ENCODE peak calls at places on chromosomes 16 and 17, in eight cellular contexts. U is kidney tubule cell, F is KBM-7, C is neuronal stem cell, Q is stomach, G is K562, Y is LoVo, T is NCI-H2029 treated with DMSO at 0.1 percent for 48 hours. H is an unnamed sample.

GRCh38 chr16:28549301-28549899 is 4.3 kb upstream of the SGF29 start:
- DNase-seq in U (peak), F (peak), C (no peak), Q (no peak), G (no peak), Y (no peak), T (no peak), H (peak)

GRCh38 chr16:88856122-88856827 is 472 bp downstream of the GALNS start:
- DNase-seq in U (no peak), F (no peak), C (peak), Q (no peak), G (peak), Y (no peak), T (no peak), H (no peak)

GRCh38 chr16:56583351-56583910 is 5.9 kb upstream of the MT3 start:
- DNase-seq in U (no peak), F (no peak), C (no peak), Q (no peak), G (no peak), Y (no peak), T (no peak), H (no peak)

GRCh38 chr17:45441536-45442310 is 9.1 kb upstream of the ARHGAP27 start:
- DNase-seq in U (no peak), F (no peak), C (no peak), Q (no peak), G (no peak), Y (no peak), T (no peak), H (no peak)

GRCh38 chr17:74419862-74420492 is 11.9 kb upstream of the GPRC5C start:
- DNase-seq in U (no peak), F (no peak), C (no peak), Q (peak), G (no peak), Y (no peak), T (no peak), H (no peak)

GRCh38 chr17:17919169-17920107 is 52.8 kb downstream of the TOM1L2 start:
- DNase-seq in U (peak), F (peak), C (peak), Q (peak), G (peak), Y (peak), T (peak), H (peak)

GRCh38 chr16:75392911-75393310 is 40.4 kb downstream of the CFDP1 start:
- DNase-seq in U (no peak), F (no peak), C (no peak), Q (no peak), G (no peak), Y (no peak), T (no peak), H (no peak)

GRCh38 chr17:2400877-2401425 is at the start of gene MNT:
- DNase-seq in U (peak), F (peak), C (peak), Q (peak), G (peak), Y (peak), T (peak), H (peak)

GRCh38 chr16:85491798-85492616 is 121.1 kb upstream of the GSE1 start:
- DNase-seq in U (peak), F (no peak), C (no peak), Q (peak), G (no peak), Y (no peak), T (no peak), H (no peak)

GRCh38 chr16:11407047-11407982 is 62.1 kb downstream of the RMI2 start:
- DNase-seq in U (peak), F (peak), C (peak), Q (peak), G (peak), Y (peak), T (peak), H (peak)

GRCh38 chr17:78715000-78715771 is 66.9 kb downstream of the CYTH1 start:
- DNase-seq in U (no peak), F (no peak), C (no peak), Q (peak), G (no peak), Y (no peak), T (no peak), H (no peak)

GRCh38 chr16:29719063-29719462 is 26.7 kb downstream of the C16orf54 start:
- DNase-seq in U (no peak), F (peak), C (no peak), Q (no peak), G (no peak), Y (no peak), T (no peak), H (no peak)

GRCh38 chr17:4479982-4480751 is 18.5 kb upstream of the SPNS2 start:
- DNase-seq in U (peak), F (no peak), C (no peak), Q (no peak), G (no peak), Y (no peak), T (no peak), H (no peak)